ENCODE peak calls at places on chromosomes 7 and 10, in ten cellular contexts. B, V, W, U, Q, H, Z, K, O and L are unnamed samples.

GRCh38 chr10:79184141-79184625 is 115.4 kb downstream of the ZMIZ1 start:
- DNase-seq in U (peak), B (no peak), Z (peak), H (peak), O (no peak), V (peak), K (no peak), Q (peak), W (peak), L (peak)

GRCh38 chr7:92955081-92955480 is 118.7 kb upstream of the CDK6 start:
- DNase-seq in O (no peak), W (peak), U (no peak), V (no peak), H (no peak), Z (no peak), Q (no peak), B (no peak), K (no peak), L (no peak)

GRCh38 chr10:120963053-120963533 is 111.9 kb downstream of the WDR11 start:
- DNase-seq in W (no peak), U (peak), O (no peak), Z (no peak), H (no peak), K (no peak), B (no peak), V (peak), Q (peak), L (no peak)

GRCh38 chr7:129556607-129557120 is 54.3 kb downstream of the SMKR1 start:
- DNase-seq in W (no peak), O (no peak), Q (no peak), Z (no peak), U (no peak), K (no peak), V (no peak), B (no peak), H (no peak), L (no peak)

GRCh38 chr7:30247546-30248386 is 36.6 kb upstream of the ZNRF2 start:
- DNase-seq in O (no peak), B (no peak), Z (no peak), K (no peak), H (no peak), U (no peak), Q (no peak), W (no peak), V (no peak), L (no peak)

GRCh38 chr10:47452495-47453434 is 31.1 kb downstream of the ANXA8 start:
- DNase-seq in V (peak), U (peak), B (no peak), O (no peak), Q (peak), Z (no peak), H (no peak), W (no peak), K (no peak), L (no peak)

GRCh38 chr10:8331896-8332729 is 277.6 kb downstream of the GATA3 start:
- DNase-seq in Q (peak), O (peak), B (peak), W (peak), U (peak), V (peak), H (peak), Z (peak), K (peak), L (peak)

GRCh38 chr7:104124469-104124868 is 83.3 kb downstream of the ORC5 start:
- DNase-seq in V (no peak), K (no peak), Z (no peak), U (no peak), B (no peak), O (no peak), Q (no peak), W (no peak), H (no peak), L (no peak)

GRCh38 chr10:101226506-101226887 is 2.8 kb downstream of the LBX1 start:
- DNase-seq in K (no peak), B (peak), Z (no peak), W (no peak), V (no peak), U (no peak), H (no peak), Q (no peak), O (no peak), L (no peak)

GRCh38 chr7:73316521-73316920 is 7.9 kb upstream of the NSUN5 start:
- DNase-seq in V (no peak), O (no peak), B (no peak), H (no peak), U (no peak), K (no peak), Q (no peak), Z (no peak), W (no peak), L (no peak)

GRCh38 chr10:77082601-77083252 is 554.9 kb downstream of the KCNMA1 start:
- DNase-seq in H (peak), W (no peak), V (no peak), Z (no peak), B (no peak), U (no peak), Q (no peak), K (no peak), O (no peak), L (no peak)

GRCh38 chr10:8453587-8453986 is 399.1 kb downstream of the GATA3 start:
- DNase-seq in W (peak), V (peak), U (no peak), Q (peak), O (no peak), B (no peak), K (no peak), Z (no peak), H (peak), L (no peak)

GRCh38 chr7:137421389-137421788 is 77.9 kb upstream of the PTN start:
- DNase-seq in H (peak), V (no peak), Z (no peak), B (no peak), Q (no peak), O (no peak), W (no peak), K (no peak), U (no peak), L (no peak)

GRCh38 chr7:21939136-21939857 is 6.4 kb downstream of the CDCA7L start:
- DNase-seq in V (no peak), Z (no peak), Q (no peak), W (no peak), K (no peak), H (peak), O (no peak), U (no peak), B (peak), L (peak)

GRCh38 chr7:69419928-69420327 is 178.3 kb upstream of the AUTS2 start:
- DNase-seq in U (no peak), H (no peak), B (no peak), Z (no peak), Q (no peak), W (no peak), K (no peak), O (no peak), V (no peak), L (no peak)

GRCh38 chr7:40356871-40357676 is 222.3 kb downstream of the SUGCT start:
- DNase-seq in Z (no peak), O (no peak), H (peak), Q (no peak), B (no peak), U (no peak), V (no peak), K (no peak), W (no peak), L (peak)

GRCh38 chr10:116836087-116836486 is 13.2 kb upstream of the ENO4 start:
- DNase-seq in Q (no peak), Z (no peak), O (no peak), U (no peak), V (no peak), H (no peak), W (no peak), B (no peak), K (no peak), L (no peak)

GRCh38 chr7:23003505-23004246 is 10.3 kb downstream of the HYCC1 start:
- DNase-seq in U (no peak), Z (no peak), K (no peak), V (no peak), H (peak), O (no peak), B (no peak), Q (no peak), W (no peak), L (no peak)

GRCh38 chr10:115136616-115137015 is 43.5 kb downstream of the ATRNL1 start:
- DNase-seq in W (no peak), O (no peak), B (no peak), Q (no peak), K (no peak), H (no peak), V (no peak), Z (no peak), U (no peak), L (no peak)

GRCh38 chr10:115141254-115141653 is 48.1 kb downstream of the ATRNL1 start:
- DNase-seq in O (no peak), Q (no peak), B (peak), U (no peak), K (no peak), H (peak), Z (no peak), V (no peak), W (no peak), L (peak)
- TF ChIP-seq CTCF in O (no peak), Q (no peak), B (peak), U (peak), K (peak), H (peak), Z (no peak), V (no peak), W (peak), L (peak)

GRCh38 chr7:100627238-100627549 is 14.2 kb downstream of the TFR2 start:
- DNase-seq in U (no peak), O (no peak), Z (no peak), Q (no peak), B (no peak), H (no peak), W (no peak), V (peak), K (no peak), L (no peak)

GRCh38 chr7:100630066-100630465 is 11.3 kb downstream of the TFR2 start:
- DNase-seq in Q (no peak), O (no peak), H (no peak), B (no peak), K (no peak), Z (no peak), U (no peak), W (no peak), V (no peak), L (no peak)

GRCh38 chr7:100629117-100629711 is 12.1 kb downstream of the TFR2 start:
- DNase-seq in K (no peak), H (no peak), V (no peak), W (no peak), B (peak), Q (no peak), Z (peak), O (no peak), U (no peak), L (peak)

DNA sequence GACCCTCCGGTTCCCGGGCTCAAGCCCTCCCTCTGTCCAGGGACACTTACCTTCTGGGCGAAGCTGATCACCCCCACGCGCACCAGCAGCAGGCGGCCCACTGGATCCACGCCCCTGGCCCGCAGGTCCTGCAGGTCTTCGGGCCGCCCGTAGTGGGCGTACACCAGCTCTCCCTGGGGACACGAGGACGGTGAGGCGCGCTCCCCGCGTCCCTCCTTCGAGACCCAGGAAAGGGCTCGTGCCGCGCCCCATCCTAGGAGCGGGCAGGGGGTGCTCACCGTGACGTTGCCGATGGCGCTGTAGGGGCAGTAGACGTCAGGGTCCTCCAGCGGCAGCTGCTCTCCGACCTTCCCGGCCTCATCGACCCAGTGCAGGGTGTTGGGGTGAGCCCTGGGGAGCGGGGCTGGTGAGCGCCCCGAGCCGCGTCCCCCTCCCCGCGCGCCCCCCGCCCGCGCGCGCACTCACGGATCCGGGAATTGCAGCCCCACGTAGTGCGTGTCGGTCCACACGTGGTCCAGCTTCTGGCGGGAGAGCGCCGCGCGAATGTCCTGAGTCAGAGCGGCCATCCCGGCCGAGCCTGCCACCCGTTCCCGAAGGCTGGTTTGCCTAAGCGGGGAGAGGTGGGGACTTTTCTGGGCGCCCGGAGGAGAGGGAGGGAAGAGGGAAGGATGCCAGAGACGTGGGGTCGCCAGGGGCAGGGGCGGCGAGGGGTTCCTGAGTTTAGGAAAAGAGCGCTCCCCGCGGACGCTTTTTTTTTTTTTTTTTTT is 8.2 kb downstream of the TFR2 start:
- DNase-seq in W (peak), B (no peak), V (peak), U (no peak), H (no peak), O (peak), Z (peak), Q (peak), K (peak), L (peak)
- H3K4me3 ChIP-seq in W (peak), B (peak), V (peak), U (peak), H (peak), O (peak), Z (no peak), Q (peak), K (peak), L (peak)

GRCh38 chr7:105876964-105877601 is 684 bp upstream of the ATXN7L1 start:
- DNase-seq in K (peak), Z (peak), O (no peak), W (peak), H (peak), Q (peak), B (no peak), U (peak), V (peak), L (peak)
- TF ChIP-seq CTCF in K (no peak), Z (no peak), O (no peak), W (peak), H (peak), Q (no peak), B (no peak), U (no peak), V (no peak), L (peak)

DNA sequence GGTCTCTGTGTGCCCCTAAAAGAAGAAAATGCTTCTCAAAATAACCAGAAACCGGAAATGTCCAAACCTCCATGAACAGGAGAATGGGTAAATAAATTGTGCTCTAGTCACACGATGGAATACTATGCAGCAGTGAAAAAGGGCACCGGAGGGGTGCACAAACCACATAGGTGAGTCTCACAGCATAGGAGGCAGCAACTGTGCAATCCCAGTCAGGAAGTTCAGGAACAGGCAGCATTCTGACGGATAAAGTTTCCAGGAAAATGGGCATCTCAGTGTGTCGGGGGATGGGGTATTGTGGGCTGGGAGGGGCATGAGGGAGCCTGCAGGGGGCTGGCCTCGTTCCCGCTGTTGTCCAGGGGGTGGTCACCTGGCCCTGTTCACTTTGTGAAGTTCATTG is 63.1 kb downstream of the MICALL2 start:
- DNase-seq in Z (no peak), O (no peak), Q (no peak), W (no peak), V (peak), H (no peak), K (no peak), U (no peak), B (no peak), L (no peak)
- H3K4me3 ChIP-seq in Z (no peak), O (no peak), Q (no peak), W (no peak), V (no peak), H (no peak), K (no peak), U (no peak), B (no peak), L (no peak)

GRCh38 chr7:787332-788240 is 44.7 kb upstream of the SUN1 start:
- DNase-seq in W (no peak), K (peak), U (peak), V (peak), Q (no peak), B (no peak), Z (no peak), H (no peak), O (no peak), L (no peak)
- TF ChIP-seq CTCF in W (no peak), K (no peak), U (no peak), V (no peak), Q (no peak), B (no peak), Z (no peak), H (no peak), O (no peak), L (peak)

DNA sequence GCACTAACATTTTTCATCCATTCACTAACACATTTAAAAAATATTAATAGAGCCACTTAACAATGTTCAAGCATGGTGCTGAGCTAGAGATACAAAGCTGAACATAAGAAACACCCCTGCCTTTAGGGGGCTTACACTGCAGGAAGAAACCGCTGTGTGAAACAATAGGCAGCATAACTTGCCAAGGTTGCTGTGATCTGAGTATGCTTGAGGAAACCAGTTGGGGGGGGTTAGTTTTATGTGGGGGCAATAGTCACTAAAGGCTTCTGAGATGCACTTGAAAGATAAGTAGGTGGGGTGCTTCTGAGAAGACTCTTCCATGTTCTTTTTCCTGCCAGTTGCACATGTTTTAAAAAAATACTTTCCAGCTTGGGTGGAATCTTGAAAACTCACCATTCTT is 2.8 kb downstream of the RBM17 start:
- DNase-seq in U (no peak), H (peak), K (no peak), Z (no peak), W (no peak), V (no peak), Q (no peak), B (no peak), O (no peak), L (no peak)
- H3K4me3 ChIP-seq in U (no peak), H (no peak), K (peak), Z (no peak), W (no peak), V (peak), Q (no peak), B (no peak), O (no peak), L (no peak)